ENCODE peak calls at places on chromosomes 13 and 19, in five cellular contexts. One of them, this sample, is unnamed. For H3K4me1, the result is how much of the 10 kb centered on the place peaks cover.

GRCh38 chr13:100721885-100722512 is 47.4 kb upstream of the TMTC4 start:
- DNase-seq in heart right ventricle: peak
- DNase-seq in neural progenitor cell: peak
- DNase-seq in pancreas: peak
- DNase-seq in body of pancreas: peak
- DNase-seq in this sample: peak

GRCh38 chr13:51704399-51705306 is 99.3 kb downstream of the DHRS12 start:
- DNase-seq in heart right ventricle: no peak
- DNase-seq in pancreas: no peak
- DNase-seq in neural progenitor cell: no peak
- DNase-seq in body of pancreas: no peak
- DNase-seq in this sample: no peak

GRCh38 chr19:55492362-55492944 is 4.2 kb downstream of the SSC5D start:
- DNase-seq in neural progenitor cell: no peak
- DNase-seq in body of pancreas: no peak
- DNase-seq in heart right ventricle: no peak
- DNase-seq in pancreas: no peak
- DNase-seq in this sample: no peak

GRCh38 chr13:86655561-86655960 is 856.3 kb upstream of the SLITRK6 start:
- DNase-seq in body of pancreas: no peak
- DNase-seq in pancreas: no peak
- DNase-seq in neural progenitor cell: no peak
- DNase-seq in heart right ventricle: no peak
- DNase-seq in this sample: no peak

GRCh38 chr19:4187313-4188122 is 5.0 kb downstream of the ANKRD24 start:
- DNase-seq in heart right ventricle: no peak
- DNase-seq in body of pancreas: no peak
- DNase-seq in neural progenitor cell: no peak
- DNase-seq in pancreas: no peak
- DNase-seq in this sample: no peak

GRCh38 chr13:55013051-55013450 is 1984.4 kb downstream of the OLFM4 start:
- DNase-seq in body of pancreas: no peak
- DNase-seq in neural progenitor cell: peak
- DNase-seq in heart right ventricle: no peak
- DNase-seq in pancreas: no peak
- DNase-seq in this sample: no peak

GRCh38 chr13:93473441-93474270 is 247.0 kb downstream of the GPC6 start:
- DNase-seq in body of pancreas: no peak
- DNase-seq in pancreas: no peak
- DNase-seq in neural progenitor cell: no peak
- DNase-seq in heart right ventricle: no peak
- DNase-seq in this sample: no peak

GRCh38 chr13:114161644-114162532 is 17.2 kb upstream of the CFAP97D2 start:
- DNase-seq in body of pancreas: peak
- DNase-seq in pancreas: no peak
- DNase-seq in neural progenitor cell: no peak
- DNase-seq in heart right ventricle: peak
- DNase-seq in this sample: peak

GRCh38 chr19:57560049-57560491 is 407 bp upstream of the ZNF550 start:
- DNase-seq in pancreas: no peak
- DNase-seq in heart right ventricle: peak
- DNase-seq in neural progenitor cell: no peak
- DNase-seq in body of pancreas: no peak
- DNase-seq in this sample: peak

GRCh38 chr19:39111593-39112199 is 13.9 kb upstream of the PAK4 start:
- DNase-seq in heart right ventricle: no peak
- DNase-seq in pancreas: no peak
- DNase-seq in neural progenitor cell: no peak
- DNase-seq in body of pancreas: no peak
- DNase-seq in this sample: no peak

GRCh38 chr13:108426893-108427292 is 157.4 kb downstream of the TNFSF13B start:
- DNase-seq in neural progenitor cell: no peak
- DNase-seq in heart right ventricle: no peak
- DNase-seq in pancreas: no peak
- DNase-seq in body of pancreas: no peak
- DNase-seq in this sample: no peak

GRCh38 chr13:105069106-105069505 is 1466.4 kb downstream of the EFNB2 start:
- DNase-seq in neural progenitor cell: no peak
- DNase-seq in pancreas: no peak
- DNase-seq in body of pancreas: no peak
- DNase-seq in heart right ventricle: no peak
- DNase-seq in this sample: no peak

GRCh38 chr13:23399254-23399796 is 34.2 kb downstream of the SACS start:
- DNase-seq in body of pancreas: no peak
- DNase-seq in neural progenitor cell: peak
- DNase-seq in heart right ventricle: no peak
- DNase-seq in pancreas: no peak
- DNase-seq in this sample: no peak

GRCh38 chr19:1747285-1748114 is 5.8 kb upstream of the ONECUT3 start:
- DNase-seq in neural progenitor cell: peak
- DNase-seq in body of pancreas: peak
- DNase-seq in heart right ventricle: no peak
- DNase-seq in pancreas: peak
- DNase-seq in this sample: no peak

GRCh38 chr19:10683064-10683426 is 18.2 kb upstream of the QTRT1 start:
- DNase-seq in neural progenitor cell: no peak
- DNase-seq in body of pancreas: no peak
- DNase-seq in heart right ventricle: no peak
- DNase-seq in pancreas: no peak
- DNase-seq in this sample: no peak

GRCh38 chr19:33396701-33397535 is 23.4 kb downstream of the CEBPG start:
- DNase-seq in body of pancreas: no peak
- DNase-seq in heart right ventricle: peak
- DNase-seq in pancreas: no peak
- DNase-seq in neural progenitor cell: peak
- DNase-seq in this sample: no peak

GRCh38 chr19:2733930-2734588 is 5.8 kb downstream of the SLC39A3 start:
- DNase-seq in heart right ventricle: no peak
- DNase-seq in pancreas: no peak
- DNase-seq in neural progenitor cell: no peak
- DNase-seq in body of pancreas: no peak
- DNase-seq in this sample: no peak

GRCh38 chr19:46176116-46176860 is 28.2 kb downstream of the IGFL2 start:
- DNase-seq in neural progenitor cell: no peak
- DNase-seq in pancreas: no peak
- DNase-seq in body of pancreas: no peak
- DNase-seq in heart right ventricle: no peak
- DNase-seq in this sample: no peak

GRCh38 chr19:35816846-35817245 is 4.2 kb upstream of the PRODH2 start:
- DNase-seq in heart right ventricle: no peak
- DNase-seq in pancreas: no peak
- DNase-seq in body of pancreas: no peak
- DNase-seq in neural progenitor cell: no peak
- DNase-seq in this sample: no peak

GRCh38 chr19:7360393-7360984 is 11.8 kb downstream of the ARHGEF18 start:
- DNase-seq in heart right ventricle: no peak
- DNase-seq in body of pancreas: no peak
- DNase-seq in pancreas: no peak
- DNase-seq in neural progenitor cell: no peak
- DNase-seq in this sample: no peak

GRCh38 chr13:105778196-105778595 is 757.3 kb downstream of the EFNB2 start:
- DNase-seq in pancreas: no peak
- DNase-seq in heart right ventricle: no peak
- DNase-seq in neural progenitor cell: no peak
- DNase-seq in body of pancreas: no peak
- DNase-seq in this sample: no peak

GRCh38 chr19:49428547-49429451 is 3.6 kb downstream of the GFY start:
- DNase-seq in body of pancreas: no peak
- DNase-seq in pancreas: no peak
- DNase-seq in heart right ventricle: no peak
- DNase-seq in neural progenitor cell: peak
- DNase-seq in this sample: no peak

GRCh38 chr13:28318418-28318995 is 176.4 kb downstream of the FLT1 start:
- DNase-seq in body of pancreas: no peak
- DNase-seq in heart right ventricle: no peak
- DNase-seq in pancreas: no peak
- DNase-seq in neural progenitor cell: no peak
- DNase-seq in this sample: no peak

GRCh38 chr13:110618780-110619179 is 3.4 kb downstream of the NAXD start:
- DNase-seq in pancreas: no peak
- DNase-seq in neural progenitor cell: no peak
- DNase-seq in heart right ventricle: no peak
- DNase-seq in body of pancreas: no peak
- DNase-seq in this sample: no peak

GRCh38 chr19:49468746-49469447 is 5.1 kb upstream of the FLT3LG start:
- DNase-seq in neural progenitor cell: peak
- DNase-seq in heart right ventricle: peak
- DNase-seq in body of pancreas: peak
- DNase-seq in pancreas: no peak
- DNase-seq in this sample: peak

GRCh38 chr13:40191186-40191980 is 475.1 kb downstream of the FOXO1 start:
- DNase-seq in heart right ventricle: no peak
- DNase-seq in pancreas: no peak
- DNase-seq in body of pancreas: no peak
- DNase-seq in neural progenitor cell: no peak
- DNase-seq in this sample: no peak

GRCh38 chr13:43111887-43112400 is 88.6 kb downstream of the DNAJC15 start:
- DNase-seq in neural progenitor cell: no peak
- DNase-seq in pancreas: no peak
- DNase-seq in body of pancreas: no peak
- DNase-seq in heart right ventricle: no peak
- DNase-seq in this sample: no peak

GRCh38 chr19:34041922-34042521 is 130.3 kb upstream of the LSM14A start:
- DNase-seq in heart right ventricle: peak
- DNase-seq in neural progenitor cell: peak
- DNase-seq in body of pancreas: peak
- DNase-seq in pancreas: peak
- DNase-seq in this sample: peak

GRCh38 chr19:40421468-40421778 is 4.4 kb downstream of the SERTAD1 start:
- DNase-seq in heart right ventricle: no peak
- DNase-seq in body of pancreas: no peak
- DNase-seq in pancreas: no peak
- DNase-seq in neural progenitor cell: no peak
- DNase-seq in this sample: no peak

GRCh38 chr13:39699274-39699673 is 43.8 kb downstream of the COG6 start:
- DNase-seq in neural progenitor cell: no peak
- DNase-seq in heart right ventricle: no peak
- DNase-seq in pancreas: no peak
- DNase-seq in body of pancreas: no peak
- DNase-seq in this sample: no peak

GRCh38 chr13:63463782-63464610 is 2048.3 kb upstream of the PCDH20 start:
- DNase-seq in heart right ventricle: no peak
- DNase-seq in body of pancreas: no peak
- DNase-seq in neural progenitor cell: no peak
- DNase-seq in pancreas: no peak
- DNase-seq in this sample: no peak

GRCh38 chr19:41563847-41564514 is 12.0 kb upstream of the CEACAM21 start:
- DNase-seq in neural progenitor cell: peak
- DNase-seq in heart right ventricle: no peak
- DNase-seq in pancreas: no peak
- DNase-seq in body of pancreas: no peak
- DNase-seq in this sample: no peak
- H3K4me1 ChIP-seq in neural progenitor cell: under half
- H3K4me1 ChIP-seq in heart right ventricle: under half
- H3K4me1 ChIP-seq in pancreas: under half
- H3K4me1 ChIP-seq in body of pancreas: under half
- H3K4me1 ChIP-seq in this sample: under half

GRCh38 chr19:17946965-17947784 is 14.4 kb downstream of the CCDC124 start:
- DNase-seq in body of pancreas: peak
- DNase-seq in neural progenitor cell: no peak
- DNase-seq in pancreas: peak
- DNase-seq in heart right ventricle: no peak
- DNase-seq in this sample: no peak
- H3K4me1 ChIP-seq in body of pancreas: under half
- H3K4me1 ChIP-seq in neural progenitor cell: under half
- H3K4me1 ChIP-seq in pancreas: under half
- H3K4me1 ChIP-seq in heart right ventricle: under half
- H3K4me1 ChIP-seq in this sample: under half

GRCh38 chr19:47714339-47714738 is 1.1 kb downstream of the EHD2 start:
- DNase-seq in neural progenitor cell: no peak
- DNase-seq in pancreas: no peak
- DNase-seq in heart right ventricle: no peak
- DNase-seq in body of pancreas: no peak
- DNase-seq in this sample: no peak
- H3K4me1 ChIP-seq in neural progenitor cell: under half
- H3K4me1 ChIP-seq in pancreas: under half
- H3K4me1 ChIP-seq in heart right ventricle: under half
- H3K4me1 ChIP-seq in body of pancreas: under half
- H3K4me1 ChIP-seq in this sample: under half

DNA sequence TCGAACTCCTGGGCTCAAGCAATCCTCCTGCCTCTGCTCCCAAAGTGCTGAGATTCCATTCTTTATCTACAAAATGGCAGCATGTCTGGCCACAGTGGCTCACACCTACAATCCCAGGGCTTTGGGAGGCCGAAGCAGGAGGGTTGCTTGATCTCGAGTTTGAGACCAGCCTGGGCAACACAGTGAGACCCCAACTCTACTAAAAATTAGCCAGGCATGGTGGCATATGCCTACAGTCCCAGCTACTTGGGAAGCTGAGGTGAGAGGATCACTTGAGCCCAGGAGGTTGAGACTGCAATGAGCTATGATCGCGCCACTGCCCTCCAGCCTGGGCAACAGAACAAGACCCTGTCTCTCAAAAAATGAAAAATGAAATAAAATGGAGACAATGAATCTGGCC is 6.1 kb downstream of the NAPA start:
- DNase-seq in heart right ventricle: no peak
- DNase-seq in pancreas: no peak
- DNase-seq in neural progenitor cell: no peak
- DNase-seq in body of pancreas: no peak
- DNase-seq in this sample: no peak
- H3K4me1 ChIP-seq in heart right ventricle: half or more
- H3K4me1 ChIP-seq in pancreas: half or more
- H3K4me1 ChIP-seq in neural progenitor cell: under half
- H3K4me1 ChIP-seq in body of pancreas: half or more
- H3K4me1 ChIP-seq in this sample: half or more

GRCh38 chr19:42282036-42282762 is 13.1 kb downstream of the CIC start:
- DNase-seq in body of pancreas: no peak
- DNase-seq in neural progenitor cell: peak
- DNase-seq in heart right ventricle: peak
- DNase-seq in pancreas: no peak
- DNase-seq in this sample: no peak
- H3K4me1 ChIP-seq in body of pancreas: half or more
- H3K4me1 ChIP-seq in neural progenitor cell: under half
- H3K4me1 ChIP-seq in heart right ventricle: half or more
- H3K4me1 ChIP-seq in pancreas: under half
- H3K4me1 ChIP-seq in this sample: half or more

This sample was measured in thyroid gland.